ENCODE peak calls at places on chromosome 4, in seven cellular contexts. One of them, this sample, is unnamed.
A peak's percentile ranks its signal among the peaks of the same experiment; 100 is the strongest.

GRCh38 chr4:77072195-77072753 is 3.5 kb downstream of the CCNI start:
- DNase-seq in K562: no peak
- DNase-seq in GM12878: no peak
- DNase-seq in HCT116: no peak
- DNase-seq in H1: no peak
- DNase-seq in HepG2: peak; percentile 2
- DNase-seq in SK-N-SH: no peak
- DNase-seq in this sample: no peak

GRCh38 chr4:145406970-145407369 is 74.7 kb upstream of the SMAD1 start:
- DNase-seq in K562: no peak
- DNase-seq in HepG2: no peak
- DNase-seq in SK-N-SH: no peak
- DNase-seq in HCT116: no peak
- DNase-seq in H1: no peak
- DNase-seq in GM12878: no peak
- DNase-seq in this sample: no peak

GRCh38 chr4:157270108-157270507 is 49.6 kb downstream of the GRIA2 start:
- DNase-seq in K562: no peak
- DNase-seq in HCT116: no peak
- DNase-seq in H1: no peak
- DNase-seq in HepG2: no peak
- DNase-seq in SK-N-SH: no peak
- DNase-seq in GM12878: no peak
- DNase-seq in this sample: no peak

GRCh38 chr4:27861802-27862201 is 1001.2 kb downstream of the STIM2 start:
- DNase-seq in SK-N-SH: no peak
- DNase-seq in H1: no peak
- DNase-seq in K562: no peak
- DNase-seq in HCT116: no peak
- DNase-seq in HepG2: no peak
- DNase-seq in GM12878: no peak
- DNase-seq in this sample: no peak

GRCh38 chr4:168541608-168541953 is 44.7 kb downstream of the PALLD start:
- DNase-seq in GM12878: no peak
- DNase-seq in HCT116: peak; percentile 76
- DNase-seq in K562: no peak
- DNase-seq in SK-N-SH: no peak
- DNase-seq in HepG2: no peak
- DNase-seq in H1: no peak
- DNase-seq in this sample: no peak

GRCh38 chr4:153521995-153522799 is 56.0 kb downstream of the TMEM131L start:
- DNase-seq in GM12878: peak; percentile 71
- DNase-seq in K562: no peak
- DNase-seq in H1: no peak
- DNase-seq in SK-N-SH: no peak
- DNase-seq in HepG2: no peak
- DNase-seq in HCT116: no peak
- DNase-seq in this sample: no peak

GRCh38 chr4:10753856-10754384 is 69.4 kb upstream of the CLNK start:
- DNase-seq in K562: no peak
- DNase-seq in H1: no peak
- DNase-seq in GM12878: no peak
- DNase-seq in HCT116: no peak
- DNase-seq in SK-N-SH: no peak
- DNase-seq in HepG2: no peak
- DNase-seq in this sample: no peak

GRCh38 chr4:142566243-142566642 is 279.9 kb downstream of the INPP4B start:
- DNase-seq in HepG2: no peak
- DNase-seq in K562: no peak
- DNase-seq in SK-N-SH: no peak
- DNase-seq in GM12878: no peak
- DNase-seq in HCT116: no peak
- DNase-seq in H1: no peak
- DNase-seq in this sample: no peak

GRCh38 chr4:169399976-169400767 is 129.4 kb upstream of the SH3RF1 start:
- DNase-seq in HepG2: no peak
- DNase-seq in K562: no peak
- DNase-seq in HCT116: no peak
- DNase-seq in GM12878: no peak
- DNase-seq in SK-N-SH: no peak
- DNase-seq in H1: no peak
- DNase-seq in this sample: no peak

GRCh38 chr4:184163813-184164212 is 53.9 kb downstream of the ENPP6 start:
- DNase-seq in HCT116: no peak
- DNase-seq in HepG2: peak; percentile 26
- DNase-seq in K562: peak; percentile 47
- DNase-seq in H1: no peak
- DNase-seq in GM12878: no peak
- DNase-seq in SK-N-SH: peak; percentile 84
- DNase-seq in this sample: peak; percentile 7

GRCh38 chr4:158778712-158779111 is 9.9 kb downstream of the FNIP2 start:
- DNase-seq in HCT116: no peak
- DNase-seq in GM12878: no peak
- DNase-seq in SK-N-SH: no peak
- DNase-seq in H1: no peak
- DNase-seq in K562: no peak
- DNase-seq in HepG2: no peak
- DNase-seq in this sample: no peak

GRCh38 chr4:111213520-111213919 is 590.6 kb upstream of the PITX2 start:
- DNase-seq in HepG2: peak; percentile 1
- DNase-seq in K562: no peak
- DNase-seq in GM12878: no peak
- DNase-seq in SK-N-SH: no peak
- DNase-seq in HCT116: no peak
- DNase-seq in H1: no peak
- DNase-seq in this sample: peak; percentile 3

GRCh38 chr4:14168919-14169318 is 541.4 kb upstream of the BOD1L1 start:
- DNase-seq in HCT116: no peak
- DNase-seq in SK-N-SH: peak; percentile 23
- DNase-seq in HepG2: no peak
- DNase-seq in GM12878: peak; percentile 53
- DNase-seq in K562: no peak
- DNase-seq in H1: no peak
- DNase-seq in this sample: no peak

GRCh38 chr4:169689681-169690080 is 68.1 kb downstream of the HPF1 start:
- DNase-seq in HCT116: no peak
- DNase-seq in SK-N-SH: no peak
- DNase-seq in GM12878: no peak
- DNase-seq in H1: no peak
- DNase-seq in K562: no peak
- DNase-seq in HepG2: no peak
- DNase-seq in this sample: no peak

GRCh38 chr4:7166981-7167700 is 25.2 kb upstream of the SORCS2 start:
- DNase-seq in GM12878: no peak
- DNase-seq in SK-N-SH: no peak
- DNase-seq in K562: no peak
- DNase-seq in H1: no peak
- DNase-seq in HCT116: no peak
- DNase-seq in HepG2: no peak
- DNase-seq in this sample: no peak

GRCh38 chr4:69787879-69788278 is 27.5 kb upstream of the SULT1B1 start:
- DNase-seq in HepG2: no peak
- DNase-seq in GM12878: no peak
- DNase-seq in HCT116: no peak
- DNase-seq in SK-N-SH: no peak
- DNase-seq in K562: no peak
- DNase-seq in H1: no peak
- DNase-seq in this sample: no peak

GRCh38 chr4:159937595-159937994 is 834.7 kb downstream of the RAPGEF2 start:
- DNase-seq in SK-N-SH: no peak
- DNase-seq in HepG2: no peak
- DNase-seq in GM12878: no peak
- DNase-seq in HCT116: no peak
- DNase-seq in K562: no peak
- DNase-seq in H1: no peak
- DNase-seq in this sample: no peak

GRCh38 chr4:188455353-188455752 is 316.1 kb downstream of the TRIML1 start:
- DNase-seq in GM12878: no peak
- DNase-seq in H1: no peak
- DNase-seq in HCT116: no peak
- DNase-seq in HepG2: peak; percentile 46
- DNase-seq in SK-N-SH: no peak
- DNase-seq in K562: no peak
- DNase-seq in this sample: no peak

GRCh38 chr4:63578383-63578782 is 830.9 kb downstream of the TECRL start:
- DNase-seq in SK-N-SH: peak; percentile 7
- DNase-seq in HCT116: no peak
- DNase-seq in GM12878: no peak
- DNase-seq in K562: no peak
- DNase-seq in HepG2: no peak
- DNase-seq in H1: no peak
- DNase-seq in this sample: peak; percentile 9

GRCh38 chr4:147547314-147548056 is 66.6 kb downstream of the EDNRA start:
- DNase-seq in H1: no peak
- DNase-seq in SK-N-SH: no peak
- DNase-seq in K562: no peak
- DNase-seq in HCT116: no peak
- DNase-seq in GM12878: no peak
- DNase-seq in HepG2: peak; percentile 29
- DNase-seq in this sample: no peak

GRCh38 chr4:169485791-169486742 is 126.3 kb downstream of the NEK1 start:
- DNase-seq in HepG2: peak; percentile 36
- DNase-seq in SK-N-SH: peak; percentile 43
- DNase-seq in GM12878: peak; percentile 68
- DNase-seq in HCT116: peak; percentile 49
- DNase-seq in H1: no peak
- DNase-seq in K562: no peak
- DNase-seq in this sample: peak; percentile 69

GRCh38 chr4:156476359-156476758 is 495.2 kb downstream of the PDGFC start:
- DNase-seq in HCT116: peak; percentile 51
- DNase-seq in H1: no peak
- DNase-seq in GM12878: no peak
- DNase-seq in HepG2: peak; percentile 1
- DNase-seq in SK-N-SH: peak; percentile 4
- DNase-seq in K562: no peak
- DNase-seq in this sample: no peak

GRCh38 chr4:60223098-60223497 is 977.0 kb upstream of the ADGRL3 start:
- DNase-seq in K562: no peak
- DNase-seq in GM12878: no peak
- DNase-seq in H1: no peak
- DNase-seq in SK-N-SH: no peak
- DNase-seq in HCT116: no peak
- DNase-seq in HepG2: no peak
- DNase-seq in this sample: no peak

GRCh38 chr4:165827018-165827417 is 46.0 kb upstream of the TLL1 start:
- DNase-seq in HCT116: no peak
- DNase-seq in GM12878: no peak
- DNase-seq in SK-N-SH: no peak
- DNase-seq in K562: no peak
- DNase-seq in HepG2: no peak
- DNase-seq in H1: no peak
- DNase-seq in this sample: peak; percentile 48
- TF ChIP-seq JUND in HCT116: no peak
- TF ChIP-seq JUND in GM12878: no peak
- TF ChIP-seq JUND in SK-N-SH: no peak
- TF ChIP-seq JUND in K562: no peak
- TF ChIP-seq JUND in HepG2: no peak
- TF ChIP-seq JUND in H1: no peak
- TF ChIP-seq JUND in this sample: no peak

DNA sequence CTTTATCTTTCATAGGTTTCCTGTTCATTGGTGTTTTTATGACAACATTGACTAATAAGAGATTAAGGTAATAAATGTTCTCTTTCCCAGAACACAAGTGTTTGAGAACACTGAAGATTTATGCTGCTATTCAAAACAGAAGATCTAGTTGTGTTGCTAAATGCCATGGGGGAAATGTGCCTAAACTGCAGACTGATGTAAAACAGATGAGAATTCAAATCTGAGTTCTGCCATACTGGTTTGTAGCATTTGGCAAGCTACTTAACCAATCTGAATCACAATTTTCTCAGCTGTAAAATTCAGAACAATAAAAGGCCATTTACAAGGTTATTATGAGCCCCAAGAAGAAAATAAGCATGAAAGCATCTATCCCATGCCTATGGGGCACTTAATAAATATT is 2.3 kb downstream of the SLC10A6 start:
- DNase-seq in SK-N-SH: no peak
- DNase-seq in HepG2: no peak
- DNase-seq in HCT116: no peak
- DNase-seq in H1: no peak
- DNase-seq in GM12878: no peak
- DNase-seq in K562: no peak
- DNase-seq in this sample: no peak
- TF ChIP-seq JUND in SK-N-SH: no peak
- TF ChIP-seq JUND in HepG2: no peak
- TF ChIP-seq JUND in HCT116: no peak
- TF ChIP-seq JUND in H1: no peak
- TF ChIP-seq JUND in GM12878: no peak
- TF ChIP-seq JUND in K562: no peak
- TF ChIP-seq JUND in this sample: no peak

DNA sequence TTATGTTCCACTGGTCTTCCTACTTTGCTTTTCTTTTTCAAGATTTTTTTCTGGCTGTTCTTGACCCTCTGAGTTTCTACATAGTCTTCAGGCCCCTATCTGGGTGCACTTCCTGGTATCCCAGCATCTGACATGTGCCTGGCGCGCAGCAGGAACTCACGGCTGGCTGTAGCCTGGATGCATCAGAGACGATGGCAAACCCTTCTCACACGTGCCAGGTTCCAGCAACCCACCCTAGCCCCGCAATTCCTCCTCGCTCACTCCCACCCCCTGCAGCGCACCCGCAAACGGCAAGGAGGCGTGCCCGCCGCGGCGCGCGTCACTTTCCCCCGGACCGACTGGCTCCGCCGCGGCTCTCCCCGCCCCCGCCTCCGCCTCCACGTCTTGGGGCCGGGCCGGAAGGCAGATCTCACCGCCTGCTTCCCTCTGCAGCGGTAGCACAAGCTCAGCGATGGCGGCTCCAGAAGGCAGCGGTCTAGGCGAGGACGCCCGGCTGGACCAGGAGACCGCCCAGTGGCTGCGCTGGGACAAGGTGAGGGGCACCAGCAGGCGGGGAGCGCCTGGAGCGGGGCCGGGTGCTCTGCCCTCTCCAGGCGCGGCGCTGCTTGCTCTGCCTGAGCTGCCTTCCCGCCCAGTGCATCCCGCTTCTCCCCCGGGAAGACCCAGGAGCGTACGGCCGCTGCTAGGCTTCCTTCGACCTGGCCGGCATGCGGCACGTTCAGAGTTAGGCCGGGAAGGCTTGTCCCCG is at the start of gene PGM2:
- DNase-seq in K562: peak; percentile 88
- DNase-seq in GM12878: peak; percentile 45
- DNase-seq in HepG2: peak; percentile 61
- DNase-seq in SK-N-SH: peak; percentile 91
- DNase-seq in H1: peak; percentile 59
- DNase-seq in HCT116: peak; percentile 67
- DNase-seq in this sample: peak; percentile 81
- TF ChIP-seq JUND in K562: peak; percentile 55
- TF ChIP-seq JUND in GM12878: no peak
- TF ChIP-seq JUND in HepG2: no peak
- TF ChIP-seq JUND in SK-N-SH: no peak
- TF ChIP-seq JUND in H1: no peak
- TF ChIP-seq JUND in HCT116: no peak
- TF ChIP-seq JUND in this sample: no peak

DNA sequence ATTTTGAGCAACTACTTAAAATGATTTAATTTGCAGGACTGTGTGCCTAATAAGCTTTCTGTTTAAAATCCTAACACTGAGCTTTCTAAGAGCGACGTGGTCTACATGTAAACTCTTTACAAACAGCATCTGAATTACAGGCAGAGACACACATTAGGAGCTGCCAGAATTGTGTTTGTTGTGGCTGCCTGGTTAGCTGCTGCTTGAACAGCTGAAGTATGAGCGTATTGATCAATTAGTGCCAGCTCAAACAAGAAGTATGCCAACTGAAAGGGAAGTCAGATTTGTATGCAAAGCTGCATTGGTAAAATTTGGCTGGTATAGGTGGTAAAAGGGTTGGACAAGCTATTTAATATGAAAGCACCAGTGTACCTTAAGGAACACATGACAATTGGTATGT is 384.4 kb downstream of the PCDH7 start:
- DNase-seq in H1: no peak
- DNase-seq in SK-N-SH: no peak
- DNase-seq in HepG2: no peak
- DNase-seq in GM12878: no peak
- DNase-seq in K562: no peak
- DNase-seq in HCT116: no peak
- DNase-seq in this sample: peak; percentile 18
- TF ChIP-seq JUND in H1: no peak
- TF ChIP-seq JUND in SK-N-SH: no peak
- TF ChIP-seq JUND in HepG2: no peak
- TF ChIP-seq JUND in GM12878: no peak
- TF ChIP-seq JUND in K562: no peak
- TF ChIP-seq JUND in HCT116: no peak
- TF ChIP-seq JUND in this sample: no peak